ENCODE peak calls at places on chromosomes 13 and 19, in six cellular contexts. K is cardiac muscle cell, C is breast epithelium, D is ovary, E is A549, Y is fibroblast of pulmonary artery. O is an unnamed sample.

GRCh38 chr19:17332677-17333581 is 1.7 kb downstream of the ANO8 start:
- DNase-seq in E (peak), Y (peak), D (no peak), C (no peak), K (peak), O (peak)

GRCh38 chr19:31461814-31462539 is 112.7 kb upstream of the TSHZ3 start:
- DNase-seq in E (no peak), D (no peak), Y (peak), C (no peak), K (no peak), O (no peak)

GRCh38 chr13:114118763-114119123 is 13.7 kb downstream of the RASA3 start:
- DNase-seq in E (no peak), C (no peak), D (no peak), Y (peak), K (no peak), O (no peak)

GRCh38 chr19:10289836-10290438 is at the start of gene ICAM5:
- DNase-seq in C (no peak), K (peak), E (peak), Y (no peak), D (no peak), O (no peak)

GRCh38 chr13:48879854-48880253 is 95.9 kb upstream of the FNDC3A start:
- DNase-seq in K (no peak), D (no peak), C (no peak), Y (no peak), E (no peak), O (no peak)

GRCh38 chr13:63351533-63351932 is 1935.9 kb upstream of the PCDH20 start:
- DNase-seq in E (no peak), C (no peak), K (no peak), Y (no peak), D (no peak), O (no peak)

GRCh38 chr13:91155512-91156114 is 191.9 kb upstream of the MIR17HG start:
- DNase-seq in D (no peak), E (no peak), C (no peak), K (no peak), Y (no peak), O (no peak)

GRCh38 chr19:4538601-4538954 is 1.3 kb downstream of the LRG1 start:
- DNase-seq in E (no peak), K (no peak), Y (no peak), D (no peak), C (no peak), O (no peak)

GRCh38 chr13:25111557-25111956 is 15.6 kb downstream of the PABPC3 start:
- DNase-seq in E (no peak), D (no peak), C (no peak), Y (no peak), K (no peak), O (no peak)

GRCh38 chr13:20960663-20961309 is 58.2 kb upstream of the XPO4 start:
- DNase-seq in D (no peak), Y (no peak), E (no peak), C (no peak), K (no peak), O (no peak)

GRCh38 chr13:82847595-82847994 is 1034.7 kb downstream of the SLITRK1 start:
- DNase-seq in D (no peak), E (no peak), K (no peak), Y (peak), C (no peak), O (no peak)
- TF ChIP-seq CTCF in D (no peak), E (no peak), K (no peak), Y (no peak), C (no peak), O (no peak)

DNA sequence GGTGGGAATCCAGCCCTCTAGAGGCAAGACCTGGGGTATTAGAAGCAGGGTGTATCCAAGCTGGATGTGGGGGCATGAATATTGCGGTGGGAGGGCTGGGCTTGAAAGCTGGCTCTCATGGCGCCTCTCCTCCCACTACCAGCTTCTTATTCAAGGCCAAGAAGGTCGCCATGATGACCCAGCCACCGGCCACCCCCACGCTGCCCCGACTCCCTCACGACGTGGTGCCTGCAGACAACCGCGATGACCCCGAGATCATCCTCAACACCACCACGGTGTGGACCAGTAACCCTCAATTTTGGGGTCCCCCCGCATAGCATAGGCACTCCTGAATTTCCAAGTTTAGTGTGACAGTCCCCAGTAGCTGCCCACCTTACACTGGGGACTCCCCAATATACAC is 41.7 kb downstream of the RYR1 start:
- DNase-seq in C (no peak), E (no peak), K (no peak), D (no peak), Y (no peak), O (no peak)
- TF ChIP-seq CTCF in C (no peak), E (no peak), K (no peak), D (no peak), Y (no peak), O (no peak)

GRCh38 chr13:64924401-64924800 is 2305.7 kb downstream of the PCDH9 start:
- DNase-seq in C (no peak), K (no peak), E (no peak), Y (no peak), D (no peak), O (no peak)
- TF ChIP-seq CTCF in C (no peak), K (no peak), E (no peak), Y (no peak), D (no peak), O (no peak)

GRCh38 chr13:23634897-23635296 is 64.7 kb downstream of the TNFRSF19 start:
- DNase-seq in E (no peak), Y (no peak), C (no peak), D (no peak), K (no peak), O (no peak)
- TF ChIP-seq CTCF in E (no peak), Y (no peak), C (no peak), D (no peak), K (no peak), O (no peak)

DNA sequence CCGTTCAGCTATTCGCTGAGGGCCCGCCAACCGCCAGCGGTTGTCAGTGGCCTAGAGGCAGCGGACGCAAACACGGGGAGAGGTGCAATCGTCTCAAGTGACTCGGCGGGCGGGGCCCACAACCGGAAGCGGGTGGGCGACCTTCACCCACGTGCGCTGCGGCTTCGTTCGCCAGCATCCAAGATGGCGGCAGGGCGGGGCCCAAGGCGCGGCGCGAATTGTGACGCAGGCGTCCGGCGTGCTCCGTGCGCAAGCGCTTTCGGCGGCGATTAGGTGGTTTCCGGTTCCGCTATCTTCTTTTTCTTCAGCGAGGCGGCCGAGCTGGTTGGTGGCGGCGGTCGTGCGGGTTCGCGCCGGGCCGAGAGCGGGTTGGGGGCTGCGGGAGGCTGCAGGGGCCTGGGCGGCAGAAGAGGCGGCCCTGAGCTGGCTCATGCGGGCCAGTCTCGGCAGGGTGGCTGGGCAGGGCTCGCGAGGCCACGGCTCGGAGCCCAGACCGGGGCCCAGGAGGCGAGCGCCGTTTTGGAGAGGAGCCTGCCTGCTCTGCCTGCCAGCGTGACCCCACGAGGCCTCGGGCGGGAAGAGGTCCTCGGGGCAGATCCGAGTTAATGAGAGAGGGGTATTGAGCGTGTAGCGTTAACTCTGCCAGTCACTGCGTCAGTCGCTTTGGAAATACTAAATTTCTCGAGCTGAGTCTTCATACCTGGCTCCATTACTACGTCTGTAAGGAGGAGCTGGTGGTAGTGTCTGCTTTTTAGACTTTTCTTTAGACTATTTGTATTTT is at the start of gene UBA52:
- DNase-seq in E (peak), D (peak), K (peak), Y (peak), C (peak), O (peak)
- TF ChIP-seq CTCF in E (no peak), D (no peak), K (no peak), Y (no peak), C (no peak), O (no peak)

DNA sequence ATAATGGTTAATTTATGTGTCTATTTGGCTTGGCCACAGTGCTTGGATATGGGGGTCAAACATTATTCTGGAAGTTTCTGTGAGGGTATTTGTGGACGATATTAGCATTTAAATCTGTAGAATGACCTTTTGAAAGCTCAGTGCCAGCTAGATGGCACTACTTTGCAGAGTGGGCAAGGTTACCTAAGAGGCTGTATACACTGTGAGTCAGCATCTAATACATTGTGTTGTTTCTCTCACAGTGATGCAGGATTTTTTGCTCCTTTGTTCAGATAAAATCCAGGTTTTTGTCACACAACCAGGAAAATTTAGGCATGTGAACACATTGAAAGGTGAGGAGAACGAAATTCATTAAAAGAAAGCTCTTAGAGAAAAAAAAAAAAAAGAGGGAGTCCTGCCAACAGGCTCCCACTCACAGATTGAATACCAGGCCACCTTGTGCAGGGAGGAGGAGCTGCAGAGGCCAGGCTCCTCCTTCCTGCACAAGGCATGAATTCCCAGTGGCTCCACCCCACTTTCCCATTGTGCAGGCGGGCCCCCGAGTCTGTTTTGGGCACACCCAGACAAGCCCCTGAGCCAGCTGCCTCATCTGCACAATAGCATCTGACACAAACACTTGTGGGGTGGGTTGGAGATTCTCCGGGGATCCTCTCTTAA is 551.0 kb upstream of the ATXN8OS start:
- DNase-seq in C (no peak), K (no peak), Y (no peak), E (peak), D (no peak), O (no peak)
- TF ChIP-seq CTCF in C (no peak), K (no peak), Y (no peak), E (no peak), D (no peak), O (no peak)

DNA sequence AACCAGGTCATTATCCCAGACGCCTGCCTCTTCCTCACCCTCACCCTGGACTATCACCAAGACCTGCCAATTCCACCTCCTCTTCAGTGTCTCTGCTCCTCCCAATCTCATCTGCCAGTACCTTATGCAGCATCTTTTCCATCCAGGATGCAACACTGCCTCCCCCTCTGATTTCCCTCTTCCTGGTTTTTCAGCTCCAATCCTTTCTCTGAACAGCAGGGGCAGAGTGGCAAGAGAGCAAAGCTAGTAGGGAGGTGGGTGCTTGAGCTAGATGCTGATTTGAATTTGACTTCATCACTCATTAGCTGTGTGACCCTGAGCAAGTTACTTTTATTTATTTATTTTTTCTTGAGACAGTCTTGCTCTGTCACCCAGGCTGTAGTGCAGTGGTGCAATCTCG is 25.6 kb upstream of the CABP5 start:
- DNase-seq in D (no peak), Y (no peak), K (no peak), E (no peak), C (no peak), O (no peak)
- TF ChIP-seq CTCF in D (no peak), Y (no peak), K (peak), E (no peak), C (no peak), O (no peak)

GRCh38 chr13:70795484-70795883 is 687.2 kb upstream of the KLHL1 start:
- DNase-seq in Y (no peak), C (no peak), K (no peak), E (no peak), D (no peak), O (no peak)

DNA sequence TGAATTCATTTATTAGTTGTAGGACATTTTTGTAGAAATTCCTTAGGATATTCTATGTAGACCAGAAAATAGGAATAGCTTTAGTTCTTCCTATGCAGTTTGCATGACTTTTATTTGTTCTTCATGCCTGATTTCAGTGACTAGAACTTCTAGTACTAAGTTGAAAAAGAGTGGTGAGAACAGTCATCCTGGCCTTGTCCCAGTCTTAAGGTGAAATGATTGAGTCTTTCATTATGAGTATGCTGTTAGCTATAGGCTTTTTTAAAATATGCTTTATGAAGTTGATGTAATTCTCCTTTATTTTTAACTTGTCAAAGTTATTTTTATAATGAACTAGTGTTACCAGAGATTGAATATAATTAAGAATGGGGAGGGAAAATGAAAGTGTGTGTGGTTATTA is 690.1 kb upstream of the KLHL1 start:
- DNase-seq in D (no peak), C (no peak), Y (no peak), K (no peak), E (no peak), O (no peak)
- TF ChIP-seq CTCF in D (no peak), C (no peak), Y (no peak), K (no peak), E (no peak), O (no peak)